ENCODE peak calls at places on chromosomes 12 and 14, in nine cellular contexts. L, V, R, K, X, S, Q, W and H are unnamed samples.

GRCh38 chr12:22453511-22453910 is 90.8 kb downstream of the C2CD5 start:
- DNase-seq in L (no peak), V (no peak), R (no peak), K (no peak), X (no peak), S (no peak), Q (no peak), W (no peak), H (peak; percentile 44)

GRCh38 chr12:56271031-56271430 is 4.3 kb downstream of the COQ10A start:
- DNase-seq in L (no peak), V (peak; percentile 66), R (peak; percentile 39), K (peak; percentile 48), X (peak; percentile 45), S (no peak), Q (peak; percentile 31), W (no peak), H (peak; percentile 54)

GRCh38 chr12:108852674-108853073 is 4.7 kb downstream of the SSH1 start:
- DNase-seq in L (no peak), V (no peak), R (peak; percentile 99), K (peak; percentile 66), X (no peak), S (no peak), Q (peak; percentile 21), W (no peak), H (no peak)

GRCh38 chr12:57031789-57032188 is 15.5 kb upstream of the TAC3 start:
- DNase-seq in L (no peak), V (no peak), R (no peak), K (no peak), X (no peak), S (no peak), Q (no peak), W (no peak), H (no peak)

GRCh38 chr12:98574110-98574509 is 19.4 kb upstream of the SLC25A3 start:
- DNase-seq in L (no peak), V (no peak), R (no peak), K (peak; percentile 58), X (no peak), S (no peak), Q (no peak), W (no peak), H (peak; percentile 46)

GRCh38 chr12:105414088-105414487 is 83.6 kb downstream of the C12orf75 start:
- DNase-seq in L (no peak), V (no peak), R (no peak), K (no peak), X (no peak), S (no peak), Q (no peak), W (no peak), H (no peak)

GRCh38 chr12:24425601-24425970 is 476.1 kb upstream of the SOX5 start:
- DNase-seq in L (no peak), V (peak; percentile 92), R (no peak), K (no peak), X (no peak), S (no peak), Q (peak; percentile 78), W (no peak), H (no peak)

GRCh38 chr12:24909667-24910066 is 39.2 kb downstream of the BCAT1 start:
- DNase-seq in L (peak; percentile 91), V (peak; percentile 92), R (peak; percentile 86), K (peak; percentile 45), X (no peak), S (no peak), Q (peak; percentile 93), W (no peak), H (peak; percentile 95)

GRCh38 chr14:54881761-54882401 is 20.7 kb downstream of the GCH1 start:
- DNase-seq in L (peak; percentile 18), V (peak; percentile 73), R (peak; percentile 79), K (no peak), X (no peak), S (no peak), Q (peak; percentile 54), W (no peak), H (no peak)

GRCh38 chr14:29465095-29465494 is 462.6 kb downstream of the PRKD1 start:
- DNase-seq in L (no peak), V (peak; percentile 24), R (peak; percentile 52), K (no peak), X (no peak), S (no peak), Q (peak; percentile 11), W (no peak), H (no peak)

GRCh38 chr12:67506739-67507138 is 141.8 kb upstream of the DYRK2 start:
- DNase-seq in L (no peak), V (no peak), R (no peak), K (no peak), X (no peak), S (no peak), Q (no peak), W (no peak), H (no peak)

GRCh38 chr12:57881035-57881973 is 34.8 kb upstream of the CTDSP2 start:
- DNase-seq in L (no peak), V (peak; percentile 71), R (no peak), K (no peak), X (no peak), S (no peak), Q (no peak), W (no peak), H (no peak)

GRCh38 chr12:110813756-110814155 is 33.0 kb upstream of the CCDC63 start:
- DNase-seq in L (no peak), V (no peak), R (no peak), K (no peak), X (no peak), S (no peak), Q (no peak), W (no peak), H (no peak)

GRCh38 chr14:58977366-58977765 is 211.1 kb upstream of the DAAM1 start:
- DNase-seq in L (no peak), V (peak; percentile 44), R (no peak), K (no peak), X (no peak), S (no peak), Q (peak; percentile 19), W (no peak), H (peak; percentile 11)

GRCh38 chr14:65237023-65237814 is 134.9 kb upstream of the MAX start:
- DNase-seq in L (peak; percentile 28), V (peak; percentile 52), R (no peak), K (no peak), X (no peak), S (no peak), Q (peak; percentile 20), W (no peak), H (no peak)

GRCh38 chr14:65239897-65240296 is 137.6 kb upstream of the MAX start:
- DNase-seq in L (peak; percentile 28), V (no peak), R (no peak), K (no peak), X (no peak), S (no peak), Q (no peak), W (no peak), H (no peak)

GRCh38 chr14:65239143-65239672 is 136.9 kb upstream of the MAX start:
- DNase-seq in L (peak; percentile 79), V (peak; percentile 83), R (no peak), K (no peak), X (no peak), S (no peak), Q (peak; percentile 67), W (no peak), H (no peak)

GRCh38 chr14:65238456-65238855 is 136.1 kb upstream of the MAX start:
- DNase-seq in L (peak; percentile 34), V (peak; percentile 92), R (peak; percentile 51), K (peak; percentile 63), X (no peak), S (no peak), Q (peak; percentile 87), W (no peak), H (peak; percentile 68)

GRCh38 chr14:65237956-65238355 is 135.6 kb upstream of the MAX start:
- DNase-seq in L (peak; percentile 52), V (no peak), R (no peak), K (no peak), X (no peak), S (no peak), Q (no peak), W (no peak), H (no peak)
- TF ChIP-seq CTCF in L (no peak), V (no peak), R (no peak), K (no peak), X (no peak), S (no peak), Q (no peak), W (no peak), H (no peak)

GRCh38 chr12:94099191-94099983 is 49.0 kb upstream of the PLXNC1 start:
- DNase-seq in L (no peak), V (no peak), R (peak; percentile 8), K (no peak), X (no peak), S (no peak), Q (peak; percentile 62), W (peak; percentile 23), H (peak; percentile 42)
- TF ChIP-seq CTCF in L (no peak), V (no peak), R (no peak), K (no peak), X (no peak), S (no peak), Q (no peak), W (no peak), H (no peak)

GRCh38 chr12:114473717-114474116 is 67.8 kb upstream of the TBX5 start:
- DNase-seq in L (no peak), V (no peak), R (no peak), K (no peak), X (no peak), S (no peak), Q (no peak), W (no peak), H (no peak)

GRCh38 chr12:114478891-114479290 is 72.9 kb upstream of the TBX5 start:
- DNase-seq in L (no peak), V (no peak), R (no peak), K (no peak), X (no peak), S (no peak), Q (no peak), W (no peak), H (no peak)

GRCh38 chr12:114480309-114481199 is 74.6 kb upstream of the TBX5 start:
- DNase-seq in L (no peak), V (peak; percentile 17), R (no peak), K (no peak), X (no peak), S (no peak), Q (peak; percentile 66), W (no peak), H (peak; percentile 14)

GRCh38 chr12:114479831-114480230 is 73.9 kb upstream of the TBX5 start:
- DNase-seq in L (no peak), V (no peak), R (no peak), K (no peak), X (no peak), S (no peak), Q (no peak), W (no peak), H (peak; percentile 2)

DNA sequence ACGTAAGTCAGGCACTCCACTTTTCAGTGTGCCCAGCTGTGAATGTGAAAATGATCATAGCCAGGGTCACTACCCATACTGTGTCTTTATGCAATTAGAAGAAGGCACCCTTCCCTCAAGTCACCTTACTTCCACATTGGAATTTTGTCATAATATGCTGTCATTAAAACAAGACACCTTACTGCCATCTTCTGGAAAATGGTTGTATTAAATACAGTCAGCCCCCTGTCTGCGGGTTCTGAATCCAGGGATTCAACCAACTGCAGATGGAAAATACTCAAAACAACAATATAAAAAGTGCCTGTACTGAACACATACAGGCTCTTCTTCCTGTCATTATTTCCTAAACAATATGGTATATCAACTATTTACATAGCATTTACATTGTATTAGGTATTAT is 70.2 kb upstream of the TBX5 start:
- DNase-seq in L (no peak), V (peak; percentile 16), R (no peak), K (peak; percentile 49), X (peak; percentile 41), S (no peak), Q (peak; percentile 78), W (peak; percentile 44), H (peak; percentile 10)
- TF ChIP-seq CTCF in L (no peak), V (peak; percentile 45), R (no peak), K (peak; percentile 56), X (peak; percentile 50), S (no peak), Q (peak; percentile 59), W (peak; percentile 57), H (peak; percentile 19)

GRCh38 chr14:105448706-105449111 is 25.9 kb upstream of the CRIP2 start:
- DNase-seq in L (peak; percentile 94), V (peak; percentile 68), R (peak; percentile 74), K (peak; percentile 67), X (peak; percentile 79), S (peak; percentile 79), Q (peak; percentile 57), W (peak; percentile 96), H (peak; percentile 51)
- TF ChIP-seq CTCF in L (no peak), V (peak; percentile 85), R (peak; percentile 92), K (peak; percentile 67), X (peak; percentile 89), S (peak; percentile 89), Q (peak; percentile 88), W (peak; percentile 75), H (peak; percentile 74)